ENCODE peak calls at places on chromosomes 16 and 17, in eight cellular contexts. J, O, B, Y, X, G, Z and R are unnamed samples. For H3K4me1, the result is how much of the 10 kb centered on the place peaks cover.

GRCh38 chr17:49434821-49435581 is 20.3 kb upstream of the PHB1 start:
- DNase-seq in J (peak), O (peak), B (peak), Y (peak), X (peak), G (peak), Z (peak), R (peak)

GRCh38 chr16:85061566-85061965 is 34.0 kb downstream of the KIAA0513 start:
- DNase-seq in J (no peak), O (no peak), B (no peak), Y (no peak), X (no peak), G (no peak), Z (no peak), R (no peak)

GRCh38 chr17:37100231-37100630 is 151.5 kb downstream of the AATF start:
- DNase-seq in J (no peak), O (no peak), B (no peak), Y (no peak), X (no peak), G (no peak), Z (no peak), R (no peak)

GRCh38 chr17:65154770-65155589 is 17.8 kb downstream of the RGS9 start:
- DNase-seq in J (no peak), O (no peak), B (peak), Y (no peak), X (peak), G (no peak), Z (no peak), R (no peak)

GRCh38 chr16:87653234-87653633 is 50.9 kb downstream of the JPH3 start:
- DNase-seq in J (peak), O (no peak), B (peak), Y (peak), X (no peak), G (no peak), Z (no peak), R (peak)

GRCh38 chr16:68091604-68092261 is 6.6 kb downstream of the NFATC3 start:
- DNase-seq in J (no peak), O (no peak), B (peak), Y (no peak), X (peak), G (no peak), Z (no peak), R (no peak)

GRCh38 chr16:17784073-17784472 is 313.3 kb upstream of the XYLT1 start:
- DNase-seq in J (peak), O (no peak), B (peak), Y (peak), X (peak), G (peak), Z (no peak), R (peak)

GRCh38 chr17:39071573-39071972 is 79.9 kb downstream of the PLXDC1 start:
- DNase-seq in J (no peak), O (no peak), B (no peak), Y (no peak), X (no peak), G (no peak), Z (no peak), R (no peak)

GRCh38 chr17:73551756-73552155 is 92.5 kb downstream of the SDK2 start:
- DNase-seq in J (peak), O (peak), B (no peak), Y (no peak), X (no peak), G (no peak), Z (peak), R (peak)

GRCh38 chr16:23026777-23027362 is 122.4 kb downstream of the USP31 start:
- DNase-seq in J (peak), O (peak), B (peak), Y (peak), X (peak), G (no peak), Z (no peak), R (peak)

GRCh38 chr17:61204456-61204855 is 195.2 kb upstream of the TBX2 start:
- DNase-seq in J (no peak), O (no peak), B (no peak), Y (no peak), X (no peak), G (no peak), Z (no peak), R (no peak)

DNA sequence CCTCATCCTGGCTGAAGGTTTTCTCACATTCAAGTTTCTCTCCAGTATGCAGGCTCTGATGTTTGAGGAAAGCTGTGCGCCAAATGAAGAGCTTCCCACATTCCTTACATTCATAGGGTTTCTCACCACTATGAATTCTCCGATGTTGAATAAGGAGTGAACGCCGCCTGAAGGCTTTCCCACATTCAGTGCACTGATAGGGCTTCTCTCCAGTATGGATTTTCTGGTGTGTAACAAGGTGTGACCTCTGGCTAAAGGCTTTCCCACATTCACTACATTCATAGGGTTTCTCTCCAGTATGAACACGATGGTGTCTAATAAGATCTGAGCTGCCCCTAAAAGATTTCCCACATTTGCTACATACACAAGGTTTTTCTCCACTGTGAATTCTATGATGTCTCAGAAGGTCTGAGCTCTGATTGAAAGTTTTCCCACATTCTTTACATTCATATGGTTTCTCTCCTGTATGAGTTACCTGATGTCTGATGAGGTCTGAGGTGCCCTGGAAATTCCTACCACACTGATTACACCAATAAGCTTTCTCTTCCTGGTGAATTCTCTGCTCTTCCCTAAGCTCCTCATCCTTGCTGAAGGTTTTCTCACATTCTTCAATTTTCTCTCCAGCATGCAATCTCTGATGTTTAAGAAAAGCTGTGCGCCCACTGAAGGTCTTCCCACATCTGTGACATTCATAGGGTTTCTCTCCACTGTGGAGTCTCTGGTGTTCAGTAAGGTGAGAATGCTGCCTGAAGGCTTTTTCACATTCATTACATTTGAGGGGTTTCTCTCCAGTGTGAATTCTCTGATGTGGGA is 8.9 kb downstream of the ZNF594 start:
- DNase-seq in J (no peak), O (no peak), B (no peak), Y (no peak), X (no peak), G (no peak), Z (no peak), R (peak)
- H3K4me1 ChIP-seq in J (under half), O (under half), B (under half), Y (under half), X (under half), G (under half), Z (under half), R (under half)

DNA sequence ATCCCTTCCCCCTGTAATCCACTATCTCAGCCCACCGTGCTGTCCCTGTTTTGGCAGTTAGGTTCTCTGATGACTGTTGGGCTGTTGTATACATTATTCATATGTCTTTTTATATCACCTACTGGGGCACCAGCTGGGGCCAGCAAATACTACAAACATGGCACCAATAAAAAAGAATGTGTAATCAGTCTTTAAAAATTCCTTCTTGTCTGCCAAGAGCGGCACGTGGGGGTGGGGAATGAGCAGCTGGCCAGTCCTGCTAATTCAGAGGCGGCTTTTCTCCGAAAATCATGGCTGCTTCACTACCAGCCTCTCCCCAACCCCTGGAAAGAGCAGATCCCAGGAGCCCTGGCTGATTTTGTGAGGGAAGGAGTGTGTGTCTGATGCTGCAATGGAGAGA is 77.7 kb upstream of the EEF2KMT start:
- DNase-seq in J (no peak), O (no peak), B (no peak), Y (no peak), X (no peak), G (no peak), Z (no peak), R (no peak)
- H3K4me1 ChIP-seq in J (under half), O (under half), B (under half), Y (under half), X (under half), G (under half), Z (under half), R (under half)

DNA sequence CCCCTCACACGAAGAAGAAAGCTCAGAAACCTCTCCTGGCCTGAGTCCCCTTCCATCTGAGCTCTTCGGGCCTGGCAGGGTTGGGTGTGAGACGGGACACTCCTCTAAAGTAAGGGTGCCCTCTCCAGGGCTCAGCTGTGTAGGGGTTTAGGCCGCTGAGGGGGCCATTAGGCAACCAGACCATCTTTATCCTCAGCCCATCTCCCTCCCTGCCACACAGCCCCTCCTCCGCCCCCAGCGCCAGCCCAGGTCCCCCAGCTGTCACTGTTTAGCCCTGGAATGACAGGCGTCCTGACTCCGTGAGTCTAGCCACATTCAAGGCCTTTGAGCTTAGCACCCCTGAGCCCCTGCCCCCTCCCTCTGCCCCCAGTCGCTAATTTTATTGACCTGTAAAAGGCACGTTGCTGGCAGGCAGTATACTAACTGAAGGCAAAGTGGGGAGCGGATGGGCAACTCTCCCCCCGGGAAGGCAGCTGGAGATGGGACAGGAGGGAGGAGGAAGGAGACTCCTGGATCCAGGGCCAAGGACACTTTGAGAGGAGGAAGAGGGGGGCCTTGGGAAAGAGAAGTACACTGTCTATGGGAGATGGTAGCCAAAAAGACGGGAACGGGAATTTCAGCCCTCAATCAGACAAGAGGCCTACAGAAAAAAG is 600 bp upstream of the ZNF385C start:
- DNase-seq in J (no peak), O (no peak), B (no peak), Y (no peak), X (no peak), G (no peak), Z (no peak), R (peak)
- H3K4me1 ChIP-seq in J (under half), O (under half), B (under half), Y (under half), X (under half), G (under half), Z (under half), R (under half)

DNA sequence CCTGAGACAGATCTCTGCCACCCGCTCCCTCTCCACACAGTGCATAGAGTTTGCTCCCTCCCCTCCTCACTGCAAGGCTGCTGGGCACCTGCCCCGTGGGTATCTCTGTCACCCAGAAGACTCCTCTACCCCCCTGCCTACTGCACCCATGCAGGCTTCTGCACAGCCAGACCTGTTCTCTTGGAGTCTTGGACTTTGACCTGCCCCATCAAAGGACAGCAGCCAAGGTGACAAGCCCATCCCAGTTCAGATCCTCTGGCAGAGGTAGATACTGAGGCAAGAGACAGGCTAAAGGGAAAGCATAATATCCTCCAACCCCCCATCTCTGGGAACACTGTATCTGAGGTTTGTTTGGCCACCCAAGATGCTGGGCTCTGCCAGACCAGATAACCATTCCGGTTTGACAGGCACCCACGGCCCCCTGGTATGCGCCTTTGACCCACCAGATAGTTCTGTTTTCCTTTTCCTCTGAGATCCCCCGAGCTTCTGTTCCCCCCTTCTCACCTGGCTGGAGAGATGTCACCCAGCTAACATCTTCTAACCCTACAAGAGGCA is 239.6 kb downstream of the SOX9 start:
- DNase-seq in J (no peak), O (no peak), B (no peak), Y (no peak), X (no peak), G (no peak), Z (no peak), R (no peak)
- H3K4me1 ChIP-seq in J (under half), O (under half), B (under half), Y (under half), X (half or more), G (under half), Z (under half), R (under half)

GRCh38 chr16:11716330-11716729 is 26.3 kb downstream of the TXNDC11 start:
- DNase-seq in J (no peak), O (no peak), B (no peak), Y (no peak), X (no peak), G (no peak), Z (no peak), R (no peak)
- H3K4me1 ChIP-seq in J (under half), O (under half), B (under half), Y (under half), X (under half), G (under half), Z (under half), R (under half)

GRCh38 chr16:57606147-57606846 is 22.1 kb upstream of the ADGRG1 start:
- DNase-seq in J (no peak), O (no peak), B (no peak), Y (no peak), X (no peak), G (no peak), Z (no peak), R (no peak)

GRCh38 chr16:57608462-57609113 is 19.8 kb upstream of the ADGRG1 start:
- DNase-seq in J (no peak), O (peak), B (no peak), Y (no peak), X (no peak), G (no peak), Z (no peak), R (no peak)

GRCh38 chr16:57604177-57604576 is 24.3 kb upstream of the ADGRG1 start:
- DNase-seq in J (no peak), O (no peak), B (no peak), Y (no peak), X (no peak), G (no peak), Z (no peak), R (no peak)

GRCh38 chr16:57607676-57608461 is 20.6 kb upstream of the ADGRG1 start:
- DNase-seq in J (no peak), O (peak), B (no peak), Y (no peak), X (no peak), G (no peak), Z (no peak), R (no peak)

GRCh38 chr16:57606847-57607501 is 21.5 kb upstream of the ADGRG1 start:
- DNase-seq in J (no peak), O (no peak), B (no peak), Y (no peak), X (no peak), G (no peak), Z (no peak), R (no peak)
- H3K4me1 ChIP-seq in J (under half), O (under half), B (under half), Y (under half), X (under half), G (under half), Z (under half), R (under half)

DNA sequence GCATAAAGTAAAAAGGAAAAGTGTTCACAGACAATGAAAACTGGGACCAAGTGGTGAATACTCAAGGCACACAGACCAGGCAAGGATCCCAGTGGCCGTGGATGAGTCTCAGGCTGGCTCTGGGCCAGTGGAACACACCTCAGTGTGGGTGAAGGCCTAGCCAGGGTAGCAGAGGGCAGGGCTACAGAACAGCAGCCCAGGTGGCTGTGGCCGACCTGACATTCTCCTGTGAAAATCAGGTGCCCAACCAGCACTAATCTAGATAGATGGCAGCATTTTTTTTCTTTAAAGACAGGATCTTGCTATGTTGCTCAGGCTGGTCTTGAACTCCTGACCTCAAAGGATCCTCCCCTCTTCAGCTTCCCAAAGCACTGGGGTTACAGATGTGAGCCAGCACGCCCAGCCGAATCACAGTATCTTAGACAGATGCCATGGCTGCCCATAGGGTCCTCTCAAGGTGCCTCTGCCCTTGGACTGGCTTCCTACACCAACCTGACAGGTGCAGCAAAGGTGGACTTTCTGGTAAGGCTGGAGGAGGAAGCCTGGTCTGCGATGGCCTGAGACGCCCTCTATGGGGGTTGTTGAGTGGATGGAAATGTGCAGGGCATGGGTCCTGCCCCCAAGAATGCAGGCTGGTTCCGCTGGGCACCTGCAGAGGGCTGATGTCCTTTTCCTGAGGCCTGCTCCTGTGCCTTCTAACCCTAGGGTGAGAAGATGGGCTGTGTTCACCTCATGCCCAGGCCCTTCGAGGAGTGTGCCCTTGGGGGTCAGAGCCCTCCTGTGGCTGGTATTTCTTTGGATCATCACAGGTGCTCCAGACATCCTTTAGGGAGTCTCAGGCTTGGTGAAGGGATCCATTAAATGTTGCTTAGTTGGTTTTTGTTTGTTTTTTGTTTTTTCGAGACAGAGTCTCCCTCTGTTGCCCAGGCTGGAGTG is 3.8 kb upstream of the P4HB start:
- DNase-seq in J (peak), O (peak), B (peak), Y (no peak), X (no peak), G (no peak), Z (no peak), R (peak)
- H3K4me1 ChIP-seq in J (under half), O (under half), B (under half), Y (under half), X (under half), G (under half), Z (under half), R (under half)

DNA sequence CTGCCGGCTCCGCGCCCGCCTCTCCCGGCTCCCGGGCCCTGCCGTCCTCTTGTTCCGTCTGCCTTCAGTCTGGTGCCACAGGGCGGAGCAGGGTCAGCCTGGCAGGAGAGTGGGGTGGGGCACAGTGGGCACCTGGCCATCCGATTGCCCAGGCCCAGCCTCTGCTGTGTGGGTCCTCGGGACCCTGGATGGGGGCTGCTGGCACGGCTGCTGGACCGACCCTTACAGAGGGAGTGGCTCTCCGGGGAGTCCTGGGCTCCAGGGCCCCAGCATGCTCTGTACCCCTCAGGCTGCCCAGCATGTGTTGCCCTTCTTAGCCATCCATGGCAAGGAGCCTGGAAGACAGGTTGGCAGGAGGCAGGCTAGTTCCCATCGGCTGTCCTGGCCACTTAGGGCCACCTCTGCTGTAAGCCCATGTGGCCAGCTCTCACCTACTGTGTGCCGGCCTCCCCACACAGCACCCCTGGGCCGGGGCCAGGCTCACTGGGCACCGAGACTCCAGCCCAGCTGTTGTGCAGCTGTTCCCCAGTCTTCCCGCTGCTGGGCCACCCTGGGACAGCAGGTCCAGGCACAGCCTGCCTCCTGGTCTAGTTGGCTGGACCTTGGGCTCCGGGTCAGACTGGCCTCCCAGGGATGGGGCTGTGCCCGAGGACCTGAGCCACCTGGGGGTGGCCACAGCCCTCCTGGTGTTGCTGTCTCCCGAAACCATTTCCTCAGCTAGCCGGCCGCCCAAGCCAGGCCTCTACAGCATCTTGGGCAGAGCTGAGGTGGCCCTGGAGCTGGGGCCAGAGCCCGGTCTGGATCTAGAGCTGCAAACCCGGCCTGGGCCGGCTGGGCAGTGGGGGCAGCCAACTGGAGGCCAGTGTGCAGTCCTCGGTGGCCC is 24.9 kb downstream of the BAHCC1 start:
- DNase-seq in J (no peak), O (no peak), B (peak), Y (no peak), X (no peak), G (no peak), Z (no peak), R (no peak)
- H3K4me1 ChIP-seq in J (under half), O (under half), B (half or more), Y (under half), X (under half), G (under half), Z (under half), R (under half)

DNA sequence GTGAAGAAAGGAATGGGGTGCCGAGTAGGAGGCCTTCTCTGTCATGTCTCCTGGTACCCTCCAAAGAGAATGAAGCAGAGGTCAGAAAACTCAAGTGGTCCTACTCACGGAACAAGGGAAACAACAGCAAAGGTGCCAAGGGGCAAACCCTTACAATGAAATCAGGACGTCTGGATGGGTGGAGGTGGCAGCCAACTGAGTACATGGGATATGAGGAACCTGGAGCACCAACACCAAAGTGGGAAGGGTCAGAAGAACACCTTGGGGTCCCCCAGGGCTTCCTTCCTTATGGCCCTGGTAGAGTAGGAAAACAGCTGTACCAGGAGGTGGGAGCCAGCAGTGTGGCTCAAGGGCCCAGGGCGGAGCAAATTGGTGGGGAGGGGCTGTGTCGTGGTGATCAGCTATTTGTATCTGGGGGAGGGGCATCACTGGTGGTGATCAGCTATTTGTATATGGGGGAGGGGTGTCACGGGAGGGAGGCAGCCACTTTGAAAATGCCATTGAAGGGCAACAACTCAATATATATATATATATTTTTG is 643 bp downstream of the HIGD1B start:
- DNase-seq in J (peak), O (no peak), B (no peak), Y (no peak), X (no peak), G (no peak), Z (no peak), R (peak)
- H3K4me1 ChIP-seq in J (under half), O (under half), B (under half), Y (under half), X (under half), G (under half), Z (under half), R (under half)